ENCODE peak calls at places on chromosome 14, in six cellular contexts. O, I, U, H, T and S are unnamed samples.

GRCh38 chr14:64549805-64550538 is at the start of gene PPP1R36:
- DNase-seq in O (no peak), U (no peak), H (no peak), T (no peak), I (peak), S (peak)

GRCh38 chr14:50001146-50001998 is 108.5 kb downstream of the ARF6 start:
- DNase-seq in I (peak), H (peak), U (peak), O (peak), T (no peak), S (peak)

GRCh38 chr14:63867926-63868921 is 15.4 kb downstream of the SYNE2 start:
- DNase-seq in U (no peak), T (peak), O (no peak), H (no peak), I (no peak), S (no peak)

GRCh38 chr14:64920465-64920864 is 6.2 kb downstream of the CHURC1 start:
- DNase-seq in H (no peak), I (no peak), O (no peak), T (no peak), U (no peak), S (no peak)

GRCh38 chr14:90427848-90428426 is 31.1 kb downstream of the CALM1 start:
- DNase-seq in I (no peak), H (no peak), O (no peak), U (no peak), T (peak), S (no peak)

GRCh38 chr14:73833530-73834257 is 17.9 kb upstream of the PTGR2 start:
- DNase-seq in H (no peak), I (no peak), T (no peak), U (peak), O (no peak), S (no peak)

GRCh38 chr14:53902307-53902706 is 54.3 kb downstream of the BMP4 start:
- DNase-seq in H (no peak), O (no peak), I (no peak), T (no peak), U (no peak), S (no peak)

GRCh38 chr14:68791078-68791983 is 1.5 kb downstream of the ZFP36L1 start:
- DNase-seq in O (no peak), I (peak), H (no peak), U (no peak), T (peak), S (no peak)

GRCh38 chr14:92010644-92011043 is 29.2 kb downstream of the TRIP11 start:
- DNase-seq in H (no peak), T (no peak), O (no peak), U (no peak), I (no peak), S (no peak)

GRCh38 chr14:104117341-104118005 is 20.9 kb upstream of the KIF26A start:
- DNase-seq in O (no peak), H (no peak), T (no peak), I (no peak), U (no peak), S (peak)

GRCh38 chr14:22830329-22831010 is 783 bp downstream of the MRPL52 start:
- DNase-seq in O (no peak), U (no peak), T (no peak), H (no peak), I (no peak), S (no peak)

GRCh38 chr14:54225457-54225856 is 171.3 kb upstream of the CDKN3 start:
- DNase-seq in H (no peak), T (no peak), O (no peak), U (no peak), I (no peak), S (no peak)

GRCh38 chr14:80378084-80378483 is 166.8 kb upstream of the DIO2 start:
- DNase-seq in O (no peak), I (no peak), H (no peak), T (no peak), U (no peak), S (no peak)

GRCh38 chr14:105765893-105766614 is 239.7 kb downstream of the TMEM121 start:
- DNase-seq in O (no peak), T (no peak), I (no peak), U (no peak), H (no peak), S (no peak)

GRCh38 chr14:41785696-41786095 is 179.0 kb downstream of the LRFN5 start:
- DNase-seq in T (no peak), O (no peak), U (peak), I (no peak), H (no peak), S (peak)

GRCh38 chr14:75518625-75519024 is 3.6 kb upstream of the BATF start:
- DNase-seq in O (no peak), T (peak), I (peak), U (peak), H (peak), S (peak)

GRCh38 chr14:22829661-22830328 is at the start of gene MRPL52:
- DNase-seq in O (peak), U (peak), T (peak), I (peak), H (peak), S (peak)

GRCh38 chr14:32913725-32914124 is 25.0 kb upstream of the NPAS3 start:
- DNase-seq in O (no peak), U (peak), H (no peak), T (no peak), I (no peak), S (no peak)

GRCh38 chr14:104973215-104974145 is 4.7 kb downstream of the AHNAK2 start:
- DNase-seq in U (no peak), I (no peak), H (no peak), T (peak), O (peak), S (no peak)

GRCh38 chr14:36268957-36269734 is 51.3 kb downstream of the MBIP start:
- DNase-seq in H (no peak), U (no peak), T (no peak), O (no peak), I (no peak), S (no peak)

GRCh38 chr14:75515631-75515999 is 6.7 kb upstream of the BATF start:
- DNase-seq in O (no peak), H (no peak), I (no peak), T (no peak), U (no peak), S (no peak)

GRCh38 chr14:50667491-50668007 is 557 bp downstream of the SAV1 start:
- DNase-seq in U (no peak), H (peak), I (no peak), O (no peak), T (no peak), S (peak)

GRCh38 chr14:90513151-90514014 is 116.6 kb downstream of the CALM1 start:
- DNase-seq in H (no peak), I (no peak), U (peak), T (no peak), O (no peak), S (no peak)

GRCh38 chr14:72104011-72104613 is 171.9 kb downstream of the RGS6 start:
- DNase-seq in I (peak), O (peak), H (peak), T (no peak), U (no peak), S (peak)

GRCh38 chr14:22847661-22848341 is 11.4 kb downstream of the MMP14 start:
- DNase-seq in O (no peak), T (no peak), H (no peak), U (no peak), I (peak), S (no peak)

DNA sequence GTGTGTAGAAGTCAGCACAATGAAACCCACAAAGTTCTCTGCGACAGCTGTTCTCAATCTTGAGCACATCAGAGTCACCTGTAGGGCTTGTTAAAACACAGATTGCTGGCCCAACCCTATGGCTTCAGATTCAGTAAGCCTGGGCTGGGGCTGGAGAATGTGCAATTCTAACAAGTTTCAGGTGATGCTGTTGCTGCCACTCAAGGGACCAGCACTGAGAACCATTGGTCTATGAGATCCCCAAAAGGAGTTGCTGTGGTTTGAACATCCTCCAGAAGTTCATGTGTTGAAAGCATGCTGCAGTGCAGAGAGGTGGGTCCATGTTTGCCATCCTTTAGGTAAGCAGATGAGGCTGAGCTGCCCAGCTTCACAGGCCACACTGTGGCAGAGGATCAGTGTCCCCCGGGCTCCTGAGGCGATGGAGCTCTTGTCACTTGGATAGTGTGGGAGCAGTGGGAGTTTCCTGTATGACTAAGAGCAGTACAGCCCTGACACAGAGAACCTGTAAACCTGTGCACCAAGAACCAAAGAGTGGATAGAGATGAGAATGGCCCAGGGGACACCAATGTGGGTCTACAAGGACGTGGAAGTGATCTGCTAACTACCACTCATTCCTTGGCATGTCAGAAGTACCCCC is 8.0 kb upstream of the RTRAF start:
- DNase-seq in I (no peak), U (no peak), H (no peak), O (no peak), T (no peak), S (no peak)
- TF ChIP-seq JUN in I (no peak), U (no peak), H (no peak), O (no peak), T (no peak), S (no peak)

GRCh38 chr14:28744126-28744525 is 22.5 kb upstream of the FOXG1 start:
- DNase-seq in I (no peak), T (no peak), H (no peak), U (no peak), O (no peak), S (no peak)
- TF ChIP-seq JUN in I (no peak), T (no peak), H (no peak), U (no peak), O (no peak), S (no peak)

DNA sequence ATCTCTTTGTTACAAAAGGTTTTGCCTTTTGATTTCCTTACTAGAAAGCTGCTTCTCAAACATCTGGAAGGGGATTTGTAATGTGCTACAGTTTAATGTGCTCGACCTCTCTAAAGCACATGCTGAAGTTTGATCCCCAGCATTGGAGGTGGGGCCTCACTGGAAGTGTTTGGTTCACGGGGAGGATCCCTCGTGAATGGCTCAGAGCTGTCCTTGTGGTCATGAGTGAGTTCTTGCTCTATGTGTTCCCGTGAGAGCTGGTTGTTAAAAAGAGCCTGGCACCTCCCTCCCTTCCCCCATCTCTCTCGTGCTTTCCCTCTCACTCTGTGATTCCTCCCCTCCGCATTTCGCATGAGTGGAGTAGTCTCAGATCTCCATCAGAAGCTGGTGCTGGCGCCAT is 214.6 kb downstream of the FOXN3 start:
- DNase-seq in I (no peak), H (no peak), T (no peak), O (no peak), U (no peak), S (no peak)
- TF ChIP-seq JUN in I (no peak), H (no peak), T (no peak), O (no peak), U (no peak), S (no peak)

DNA sequence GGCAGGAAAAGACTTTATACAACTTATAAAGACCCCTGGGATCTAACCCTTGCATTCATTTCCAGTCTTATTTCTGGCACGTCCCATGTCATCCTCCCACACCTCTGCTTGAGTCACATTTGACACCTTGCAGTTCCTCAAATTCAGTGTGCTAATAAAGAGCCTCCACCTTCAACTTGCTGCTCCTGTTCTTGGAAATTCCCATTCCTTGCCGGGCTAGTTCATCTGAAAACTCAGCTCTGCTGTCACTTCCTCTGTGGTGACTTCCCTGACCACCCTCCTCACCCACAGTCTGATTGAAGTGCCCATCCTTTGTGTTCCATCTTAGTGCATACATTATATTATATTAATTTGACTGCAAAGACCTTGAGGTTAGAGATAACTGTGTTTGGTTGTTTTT is 37.4 kb upstream of the PSMA6 start:
- DNase-seq in O (no peak), T (no peak), I (no peak), U (no peak), H (no peak), S (no peak)
- TF ChIP-seq JUN in O (no peak), T (no peak), I (no peak), U (no peak), H (no peak), S (no peak)

DNA sequence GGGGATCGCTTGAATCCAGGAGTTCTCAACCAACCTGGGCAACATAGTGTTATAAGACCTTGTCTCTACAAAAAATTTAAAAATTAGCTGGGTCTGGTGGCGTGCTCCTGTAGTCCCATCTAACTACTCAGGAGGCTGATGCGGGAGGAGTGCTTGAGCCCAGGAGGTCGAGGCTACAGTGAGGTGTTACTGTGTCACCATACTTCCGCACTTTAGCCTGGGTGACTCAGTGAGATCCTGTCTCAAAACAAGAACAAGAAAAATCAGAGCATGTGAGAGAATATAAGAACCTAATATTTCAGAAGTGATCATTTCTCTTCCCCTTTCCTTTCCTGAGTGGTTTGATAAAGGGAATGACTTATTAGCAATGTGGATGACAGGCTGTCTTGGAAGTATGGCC is 9.5 kb downstream of the TRAF3 start:
- DNase-seq in T (peak), I (no peak), O (no peak), U (no peak), H (no peak), S (no peak)
- TF ChIP-seq JUN in T (peak), I (no peak), O (no peak), U (no peak), H (no peak), S (no peak)

DNA sequence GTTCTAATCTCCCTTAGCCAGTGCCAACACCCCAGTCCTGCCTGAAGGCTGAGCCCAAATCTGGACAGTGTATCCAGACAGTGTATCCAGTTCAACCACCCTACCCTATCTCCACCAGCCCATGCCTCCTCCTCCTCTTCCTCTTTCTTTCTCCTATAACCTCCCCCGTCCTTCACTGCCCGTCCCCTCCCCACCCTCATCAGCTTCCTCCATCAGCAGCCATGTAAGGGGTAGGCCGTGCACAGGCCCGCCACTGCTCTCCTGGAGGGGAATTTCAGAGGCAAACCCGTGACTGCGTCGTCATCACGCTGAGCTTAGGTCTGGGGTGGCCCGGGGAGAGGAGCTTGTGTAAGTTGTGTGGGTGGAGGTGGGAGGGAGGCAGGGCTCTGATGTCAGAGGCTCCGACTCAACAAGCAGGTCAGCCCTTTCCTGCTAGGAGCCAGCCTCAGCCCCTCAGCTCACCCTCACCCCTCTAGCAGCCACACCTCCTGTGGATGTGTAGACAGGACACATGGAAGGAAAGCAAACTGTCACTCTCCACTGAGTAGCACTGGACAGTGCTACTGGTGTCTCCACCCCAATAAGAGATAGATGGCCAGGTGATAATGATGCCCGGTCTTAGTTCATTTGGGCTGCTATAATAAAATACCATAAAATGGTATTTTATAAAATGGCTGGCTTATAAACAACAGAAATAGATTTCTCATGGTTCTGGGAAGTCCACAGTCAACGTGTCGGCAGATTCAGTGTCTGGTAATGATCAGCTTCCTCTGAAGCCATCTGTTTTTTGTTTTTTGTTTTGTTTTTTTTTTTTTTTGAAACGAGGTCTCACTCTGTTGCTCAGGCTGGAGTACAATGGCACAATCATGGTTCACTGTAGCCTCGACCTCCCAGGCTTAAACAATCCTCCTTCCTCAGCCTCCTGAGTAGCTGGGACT is 50.4 kb downstream of the IRF2BPL start:
- DNase-seq in I (peak), U (peak), H (peak), T (no peak), O (no peak), S (no peak)
- TF ChIP-seq JUN in I (no peak), U (no peak), H (no peak), T (no peak), O (no peak), S (no peak)

DNA sequence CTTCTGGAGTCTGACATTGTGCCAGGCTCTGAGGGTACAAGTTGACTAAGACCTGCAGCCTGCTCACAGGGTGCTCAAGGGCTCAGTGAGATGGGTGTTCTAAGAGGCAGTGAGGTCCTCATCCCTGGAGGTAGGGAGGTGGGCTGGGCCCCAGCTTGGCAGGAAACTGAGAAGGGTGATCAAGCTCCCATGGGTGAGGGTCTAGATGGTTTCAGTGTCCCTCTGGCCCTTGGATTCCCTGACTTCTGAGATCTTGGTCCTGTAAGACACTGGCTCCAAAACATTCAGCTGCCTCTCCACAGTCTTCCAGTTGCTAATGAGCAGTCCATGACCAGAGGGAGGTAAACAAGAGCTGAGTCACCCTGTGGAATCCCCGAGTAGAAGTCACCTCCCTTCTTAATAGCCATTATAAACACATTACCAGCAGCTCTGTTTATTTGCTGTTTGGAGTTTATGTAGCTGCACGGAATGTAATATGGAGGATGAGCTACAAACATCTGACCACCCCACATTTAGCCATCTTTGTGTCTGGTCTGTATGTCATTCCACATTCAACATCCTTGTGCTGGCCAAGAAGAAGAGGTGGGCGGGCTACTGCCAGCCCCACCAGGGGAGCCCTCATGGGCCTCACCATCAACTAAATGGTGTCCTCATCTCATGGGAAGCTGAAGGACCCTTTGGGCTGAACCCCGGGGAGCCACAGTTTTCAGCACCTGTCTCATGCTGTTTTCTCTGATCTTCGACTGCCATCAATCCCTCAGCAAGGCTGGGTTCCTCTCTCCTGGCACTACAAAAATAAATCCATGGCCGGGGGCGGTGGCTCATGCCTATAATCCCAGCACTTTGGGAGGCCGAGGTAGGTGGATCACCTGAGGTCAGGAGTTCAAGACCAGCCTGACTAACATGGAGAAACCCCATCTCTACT is 37.2 kb upstream of the BDKRB2 start:
- DNase-seq in U (no peak), H (no peak), O (peak), I (no peak), T (peak), S (no peak)
- TF ChIP-seq JUN in U (no peak), H (no peak), O (no peak), I (no peak), T (no peak), S (no peak)

GRCh38 chr14:100081997-100082625 is 16.9 kb downstream of the EVL start:
- DNase-seq in U (no peak), T (no peak), H (no peak), I (no peak), O (no peak), S (no peak)

GRCh38 chr14:100082723-100083122 is 17.5 kb downstream of the EVL start:
- DNase-seq in I (no peak), U (no peak), H (no peak), O (no peak), T (no peak), S (no peak)

GRCh38 chr14:100084591-100084990 is 19.4 kb downstream of the EVL start:
- DNase-seq in O (no peak), H (no peak), T (no peak), U (no peak), I (no peak), S (no peak)

GRCh38 chr14:100085451-100085850 is 20.2 kb downstream of the EVL start:
- DNase-seq in I (no peak), T (no peak), H (no peak), O (no peak), U (no peak), S (no peak)

DNA sequence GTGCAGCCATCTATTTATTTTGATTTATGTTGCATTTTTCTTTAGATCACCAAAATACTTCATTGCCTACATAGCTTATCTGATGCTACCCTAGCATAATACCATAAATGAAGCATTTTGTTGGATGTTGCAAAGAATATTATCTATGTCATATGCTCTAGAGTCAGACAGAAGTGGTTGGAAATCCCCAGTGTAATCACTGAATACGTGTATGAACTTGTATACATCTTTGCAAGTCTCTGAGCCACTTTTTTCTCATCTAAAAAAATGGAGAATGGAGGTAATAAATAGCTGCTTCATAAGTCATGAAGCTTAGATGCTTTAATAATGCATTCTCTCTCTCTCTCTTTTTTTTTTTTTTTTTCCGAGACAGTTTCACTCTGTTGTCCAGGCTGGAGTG is 18.5 kb downstream of the EVL start:
- DNase-seq in O (no peak), T (no peak), H (no peak), U (no peak), I (no peak), S (no peak)
- TF ChIP-seq JUN in O (no peak), T (no peak), H (no peak), U (no peak), I (no peak), S (no peak)